ENCODE peak calls at places on chromosomes 4 and X, in eight cellular contexts. E is fibroblast of pulmonary artery, P is Calu3, F is stomach, K is esophagus muscularis mucosa, Q is tibial nerve, D is cardiac fibroblast, Z is psoas muscle. N is an unnamed sample.

GRCh38 chrX:100731441-100732281 is at the start of gene SYTL4:
- DNase-seq in E (no peak), P (peak; percentile 51), F (peak; percentile 37), K (no peak), Q (no peak), D (peak; percentile 9), Z (peak; percentile 63), N (peak; percentile 25)

GRCh38 chr4:138113819-138114415 is 128.2 kb downstream of the SLC7A11 start:
- DNase-seq in E (peak; percentile 79), P (no peak), F (no peak), K (no peak), Q (no peak), D (peak; percentile 83), Z (no peak), N (no peak)

GRCh38 chr4:7153711-7154110 is 38.6 kb upstream of the SORCS2 start:
- DNase-seq in E (no peak), P (no peak), F (no peak), K (no peak), Q (no peak), D (no peak), Z (peak; percentile 36), N (no peak)

GRCh38 chrX:19743386-19743785 is 144.0 kb downstream of the SH3KBP1 start:
- DNase-seq in E (no peak), P (no peak), F (no peak), K (no peak), Q (no peak), D (no peak), Z (no peak), N (no peak)

GRCh38 chr4:82799006-82799881 is 648 bp upstream of the SCD5 start:
- DNase-seq in E (no peak), P (no peak), F (peak; percentile 38), K (no peak), Q (no peak), D (no peak), Z (no peak), N (no peak)

GRCh38 chrX:150899191-150899757 is 806 bp upstream of the CD99L2 start:
- DNase-seq in E (peak; percentile 6), P (peak; percentile 7), F (peak; percentile 37), K (no peak), Q (peak; percentile 17), D (peak; percentile 15), Z (peak; percentile 57), N (peak; percentile 59)

GRCh38 chr4:159273841-159274240 is 171.0 kb downstream of the RAPGEF2 start:
- DNase-seq in E (no peak), P (no peak), F (no peak), K (no peak), Q (no peak), D (no peak), Z (no peak), N (no peak)

GRCh38 chrX:154368630-154369452 is 5.6 kb downstream of the FLNA start:
- DNase-seq in E (peak; percentile 93), P (peak; percentile 89), F (peak; percentile 61), K (peak; percentile 92), Q (peak; percentile 69), D (peak; percentile 96), Z (peak; percentile 83), N (peak; percentile 89)

GRCh38 chr4:169164669-169165415 is 105.9 kb downstream of the SH3RF1 start:
- DNase-seq in E (peak; percentile 27), P (no peak), F (no peak), K (no peak), Q (no peak), D (peak; percentile 54), Z (no peak), N (no peak)

GRCh38 chr4:183588169-183588675 is 70.8 kb downstream of the RWDD4 start:
- DNase-seq in E (peak; percentile 46), P (no peak), F (no peak), K (peak; percentile 85), Q (peak; percentile 51), D (no peak), Z (peak; percentile 74), N (no peak)

GRCh38 chrX:102835504-102836146 is 101.4 kb upstream of the RAB40AL start:
- DNase-seq in E (peak; percentile 58), P (peak; percentile 21), F (no peak), K (no peak), Q (peak; percentile 5), D (peak; percentile 50), Z (no peak), N (no peak)

GRCh38 chr4:184000457-184001395 is 95.6 kb downstream of the STOX2 start:
- DNase-seq in E (no peak), P (peak; percentile 30), F (no peak), K (no peak), Q (no peak), D (no peak), Z (no peak), N (no peak)

GRCh38 chrX:3143043-3143799 is 102.0 kb downstream of the ARSF start:
- DNase-seq in E (no peak), P (no peak), F (no peak), K (no peak), Q (no peak), D (no peak), Z (no peak), N (no peak)

GRCh38 chrX:49784747-49785280 is 44.3 kb upstream of the PAGE4 start:
- DNase-seq in E (no peak), P (no peak), F (no peak), K (no peak), Q (no peak), D (no peak), Z (no peak), N (no peak)
- TF ChIP-seq CTCF in E (no peak), P (no peak), F (no peak), K (no peak), Q (no peak), D (no peak), Z (no peak), N (no peak)

DNA sequence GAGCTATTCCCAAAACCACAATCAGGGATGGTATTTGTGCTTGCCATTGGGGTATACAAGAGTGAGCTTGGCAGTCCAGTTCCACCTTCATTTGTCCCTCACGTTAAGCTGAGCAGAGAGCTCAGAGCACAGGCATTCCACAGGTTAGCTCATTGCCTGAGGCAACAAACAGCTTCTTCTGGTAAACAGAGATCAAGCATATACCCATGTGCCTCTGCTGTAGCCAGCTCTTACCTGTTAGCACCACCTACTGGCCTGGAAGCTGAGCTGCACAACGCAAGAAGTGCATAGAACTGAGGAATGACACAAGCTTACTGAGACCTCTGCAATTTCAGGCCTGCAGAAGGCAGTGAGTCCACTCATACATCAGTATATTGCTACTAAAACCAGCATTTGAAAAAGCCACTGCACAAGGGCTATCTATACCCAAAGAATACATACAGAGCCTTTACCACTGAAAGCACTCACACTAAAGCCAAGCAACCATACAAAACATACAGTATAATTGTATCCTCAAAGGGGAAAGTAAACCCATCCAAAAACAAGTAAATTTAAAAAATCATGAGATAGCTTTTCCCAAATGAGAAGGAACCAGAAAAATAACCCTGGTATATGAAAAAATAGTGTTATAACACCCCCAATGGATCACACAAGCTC is 258.3 kb upstream of the GABRA2 start:
- DNase-seq in E (peak; percentile 72), P (peak; percentile 1), F (no peak), K (no peak), Q (no peak), D (peak; percentile 42), Z (no peak), N (no peak)
- TF ChIP-seq CTCF in E (peak; percentile 83), P (no peak), F (no peak), K (no peak), Q (no peak), D (peak; percentile 55), Z (no peak), N (no peak)

GRCh38 chr4:176566769-176567168 is 226.0 kb downstream of the VEGFC start:
- DNase-seq in E (peak; percentile 17), P (no peak), F (no peak), K (no peak), Q (no peak), D (peak; percentile 16), Z (no peak), N (no peak)

GRCh38 chr4:176561368-176561767 is 231.4 kb downstream of the VEGFC start:
- DNase-seq in E (no peak), P (no peak), F (no peak), K (no peak), Q (no peak), D (peak; percentile 9), Z (no peak), N (no peak)

GRCh38 chr4:176565044-176565443 is 227.7 kb downstream of the VEGFC start:
- DNase-seq in E (no peak), P (no peak), F (no peak), K (no peak), Q (no peak), D (peak; percentile 26), Z (no peak), N (no peak)

GRCh38 chr4:176569301-176569700 is 223.4 kb downstream of the VEGFC start:
- DNase-seq in E (peak; percentile 17), P (no peak), F (no peak), K (no peak), Q (no peak), D (peak; percentile 28), Z (no peak), N (no peak)

DNA sequence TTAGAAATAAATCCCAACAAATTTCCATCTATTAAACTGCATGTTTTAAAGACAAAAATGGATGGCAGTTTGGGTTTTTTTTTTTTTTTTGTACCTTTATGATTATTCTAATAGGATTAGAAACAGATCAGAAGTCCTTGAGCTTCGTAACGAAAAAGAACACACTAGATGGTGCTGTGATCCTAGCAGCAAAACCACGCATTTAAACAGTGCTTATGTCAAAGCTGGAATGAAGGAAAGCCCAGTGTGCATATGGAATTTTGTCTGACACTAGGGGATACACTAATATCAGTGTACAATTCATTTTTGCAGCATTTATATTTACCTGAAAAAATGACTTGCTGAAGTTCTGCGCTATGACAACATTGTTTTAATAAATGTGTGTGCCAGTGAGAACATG is 229.1 kb downstream of the VEGFC start:
- DNase-seq in E (peak; percentile 81), P (no peak), F (no peak), K (no peak), Q (no peak), D (peak; percentile 75), Z (no peak), N (no peak)
- TF ChIP-seq CTCF in E (peak; percentile 44), P (no peak), F (no peak), K (peak; percentile 24), Q (no peak), D (peak; percentile 30), Z (peak; percentile 18), N (no peak)

GRCh38 chr4:156111706-156112105 is 158.0 kb upstream of the CTSO start:
- DNase-seq in E (no peak), P (no peak), F (no peak), K (no peak), Q (no peak), D (peak; percentile 18), Z (no peak), N (no peak)

GRCh38 chr4:156109943-156110925 is 156.6 kb upstream of the CTSO start:
- DNase-seq in E (peak; percentile 69), P (peak; percentile 3), F (no peak), K (no peak), Q (no peak), D (peak; percentile 84), Z (no peak), N (no peak)

GRCh38 chr4:156118821-156119220 is 165.2 kb upstream of the CTSO start:
- DNase-seq in E (no peak), P (no peak), F (no peak), K (no peak), Q (no peak), D (no peak), Z (no peak), N (no peak)

DNA sequence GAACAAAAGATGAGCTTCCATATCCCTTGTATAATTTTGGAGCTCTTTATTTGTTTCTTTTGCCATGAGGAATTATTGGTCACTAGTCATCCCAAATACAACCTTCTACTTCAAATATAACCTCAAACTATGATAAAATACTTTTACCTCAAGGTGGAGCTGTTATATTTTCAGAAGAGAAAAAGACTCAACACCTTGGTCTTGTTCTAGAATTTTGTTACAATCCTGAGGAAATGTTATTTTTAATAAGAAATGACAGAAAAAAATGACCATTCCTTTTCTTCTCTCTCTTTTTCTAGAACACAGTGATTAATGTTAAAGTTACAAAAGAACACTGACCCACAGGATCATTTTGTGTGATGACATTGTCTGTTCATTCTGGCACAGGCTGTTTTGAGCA is 159.5 kb upstream of the CTSO start:
- DNase-seq in E (peak; percentile 21), P (no peak), F (no peak), K (no peak), Q (no peak), D (peak; percentile 25), Z (no peak), N (no peak)
- TF ChIP-seq CTCF in E (peak; percentile 15), P (peak; percentile 28), F (no peak), K (no peak), Q (no peak), D (no peak), Z (no peak), N (no peak)